ENCODE peak calls at places on chromosomes 4 and X, in eight cellular contexts. One of them, this sample, is unnamed.

GRCh38 chr4:142551513-142552280 is 294.4 kb downstream of the INPP4B start:
- DNase-seq in HFFc6: no peak
- DNase-seq in RPMI7951: no peak
- DNase-seq in left cardiac atrium: no peak
- DNase-seq in fibroblast of mammary gland: no peak
- DNase-seq in lung microvascular endothelial cell: no peak
- DNase-seq in CD8-positive, alpha-beta T cell: no peak
- DNase-seq in CD4-positive, CD25-positive, alpha-beta regulatory T cell: no peak
- DNase-seq in this sample: no peak

GRCh38 chr4:4524364-4524763 is 17.5 kb downstream of the STX18 start:
- DNase-seq in HFFc6: no peak
- DNase-seq in CD8-positive, alpha-beta T cell: peak
- DNase-seq in RPMI7951: peak
- DNase-seq in left cardiac atrium: no peak
- DNase-seq in fibroblast of mammary gland: no peak
- DNase-seq in CD4-positive, CD25-positive, alpha-beta regulatory T cell: peak
- DNase-seq in lung microvascular endothelial cell: no peak
- DNase-seq in this sample: peak

GRCh38 chrX:23907106-23907495 is 637 bp downstream of the APOO start:
- DNase-seq in CD8-positive, alpha-beta T cell: no peak
- DNase-seq in CD4-positive, CD25-positive, alpha-beta regulatory T cell: no peak
- DNase-seq in lung microvascular endothelial cell: no peak
- DNase-seq in fibroblast of mammary gland: no peak
- DNase-seq in RPMI7951: no peak
- DNase-seq in left cardiac atrium: no peak
- DNase-seq in HFFc6: no peak
- DNase-seq in this sample: no peak

GRCh38 chrX:20418379-20418778 is 151.7 kb upstream of the RPS6KA3 start:
- DNase-seq in RPMI7951: no peak
- DNase-seq in fibroblast of mammary gland: no peak
- DNase-seq in lung microvascular endothelial cell: no peak
- DNase-seq in left cardiac atrium: no peak
- DNase-seq in CD4-positive, CD25-positive, alpha-beta regulatory T cell: peak
- DNase-seq in CD8-positive, alpha-beta T cell: no peak
- DNase-seq in HFFc6: no peak
- DNase-seq in this sample: no peak

GRCh38 chr4:78645853-78646757 is 94.5 kb downstream of the ANXA3 start:
- DNase-seq in CD4-positive, CD25-positive, alpha-beta regulatory T cell: no peak
- DNase-seq in left cardiac atrium: peak
- DNase-seq in HFFc6: peak
- DNase-seq in lung microvascular endothelial cell: peak
- DNase-seq in fibroblast of mammary gland: peak
- DNase-seq in CD8-positive, alpha-beta T cell: no peak
- DNase-seq in RPMI7951: peak
- DNase-seq in this sample: no peak

GRCh38 chr4:106414366-106414765 is 45.8 kb upstream of the GIMD1 start:
- DNase-seq in CD8-positive, alpha-beta T cell: no peak
- DNase-seq in RPMI7951: no peak
- DNase-seq in fibroblast of mammary gland: no peak
- DNase-seq in CD4-positive, CD25-positive, alpha-beta regulatory T cell: no peak
- DNase-seq in left cardiac atrium: no peak
- DNase-seq in lung microvascular endothelial cell: no peak
- DNase-seq in HFFc6: no peak
- DNase-seq in this sample: no peak

GRCh38 chrX:50920132-50920531 is 9.6 kb downstream of the BMP15 start:
- DNase-seq in fibroblast of mammary gland: peak
- DNase-seq in HFFc6: no peak
- DNase-seq in CD4-positive, CD25-positive, alpha-beta regulatory T cell: no peak
- DNase-seq in lung microvascular endothelial cell: peak
- DNase-seq in CD8-positive, alpha-beta T cell: no peak
- DNase-seq in RPMI7951: no peak
- DNase-seq in left cardiac atrium: no peak
- DNase-seq in this sample: no peak

GRCh38 chrX:47637546-47638195 is 7.9 kb upstream of the CFP start:
- DNase-seq in lung microvascular endothelial cell: peak
- DNase-seq in RPMI7951: no peak
- DNase-seq in left cardiac atrium: peak
- DNase-seq in CD4-positive, CD25-positive, alpha-beta regulatory T cell: peak
- DNase-seq in HFFc6: no peak
- DNase-seq in fibroblast of mammary gland: no peak
- DNase-seq in CD8-positive, alpha-beta T cell: no peak
- DNase-seq in this sample: no peak

GRCh38 chr4:5409237-5409636 is 299.1 kb downstream of the EVC2 start:
- DNase-seq in HFFc6: no peak
- DNase-seq in lung microvascular endothelial cell: no peak
- DNase-seq in CD4-positive, CD25-positive, alpha-beta regulatory T cell: no peak
- DNase-seq in RPMI7951: no peak
- DNase-seq in fibroblast of mammary gland: peak
- DNase-seq in left cardiac atrium: no peak
- DNase-seq in CD8-positive, alpha-beta T cell: no peak
- DNase-seq in this sample: no peak

GRCh38 chr4:63728480-63729177 is 680.6 kb downstream of the TECRL start:
- DNase-seq in CD8-positive, alpha-beta T cell: no peak
- DNase-seq in HFFc6: no peak
- DNase-seq in fibroblast of mammary gland: no peak
- DNase-seq in CD4-positive, CD25-positive, alpha-beta regulatory T cell: no peak
- DNase-seq in RPMI7951: no peak
- DNase-seq in lung microvascular endothelial cell: no peak
- DNase-seq in left cardiac atrium: no peak
- DNase-seq in this sample: no peak

GRCh38 chr4:78584863-78585576 is 33.5 kb downstream of the ANXA3 start:
- DNase-seq in CD4-positive, CD25-positive, alpha-beta regulatory T cell: no peak
- DNase-seq in RPMI7951: no peak
- DNase-seq in fibroblast of mammary gland: peak
- DNase-seq in CD8-positive, alpha-beta T cell: no peak
- DNase-seq in lung microvascular endothelial cell: no peak
- DNase-seq in HFFc6: peak
- DNase-seq in left cardiac atrium: no peak
- DNase-seq in this sample: no peak

GRCh38 chr4:82792912-82793649 is 5.5 kb downstream of the SCD5 start:
- DNase-seq in CD4-positive, CD25-positive, alpha-beta regulatory T cell: no peak
- DNase-seq in fibroblast of mammary gland: no peak
- DNase-seq in RPMI7951: no peak
- DNase-seq in left cardiac atrium: no peak
- DNase-seq in lung microvascular endothelial cell: no peak
- DNase-seq in HFFc6: peak
- DNase-seq in CD8-positive, alpha-beta T cell: no peak
- DNase-seq in this sample: no peak

GRCh38 chrX:119145241-119145653 is 17.6 kb upstream of the KIAA1210 start:
- DNase-seq in HFFc6: no peak
- DNase-seq in lung microvascular endothelial cell: peak
- DNase-seq in CD8-positive, alpha-beta T cell: no peak
- DNase-seq in CD4-positive, CD25-positive, alpha-beta regulatory T cell: peak
- DNase-seq in left cardiac atrium: no peak
- DNase-seq in RPMI7951: no peak
- DNase-seq in fibroblast of mammary gland: peak
- DNase-seq in this sample: no peak

GRCh38 chrX:456146-456545 is 69.4 kb upstream of the PPP2R3B start:
- DNase-seq in CD8-positive, alpha-beta T cell: no peak
- DNase-seq in fibroblast of mammary gland: no peak
- DNase-seq in RPMI7951: no peak
- DNase-seq in CD4-positive, CD25-positive, alpha-beta regulatory T cell: no peak
- DNase-seq in lung microvascular endothelial cell: no peak
- DNase-seq in left cardiac atrium: no peak
- DNase-seq in HFFc6: no peak
- DNase-seq in this sample: no peak

GRCh38 chrX:40165861-40166260 is 68.1 kb upstream of the BCOR start:
- DNase-seq in fibroblast of mammary gland: no peak
- DNase-seq in lung microvascular endothelial cell: no peak
- DNase-seq in RPMI7951: no peak
- DNase-seq in left cardiac atrium: no peak
- DNase-seq in HFFc6: no peak
- DNase-seq in CD4-positive, CD25-positive, alpha-beta regulatory T cell: no peak
- DNase-seq in CD8-positive, alpha-beta T cell: no peak
- DNase-seq in this sample: no peak

GRCh38 chr4:8038702-8039251 is 99.1 kb upstream of the AFAP1 start:
- DNase-seq in fibroblast of mammary gland: no peak
- DNase-seq in lung microvascular endothelial cell: no peak
- DNase-seq in CD8-positive, alpha-beta T cell: no peak
- DNase-seq in HFFc6: no peak
- DNase-seq in left cardiac atrium: no peak
- DNase-seq in RPMI7951: no peak
- DNase-seq in CD4-positive, CD25-positive, alpha-beta regulatory T cell: no peak
- DNase-seq in this sample: no peak

GRCh38 chr4:81152839-81153713 is 61.9 kb downstream of the PRKG2 start:
- DNase-seq in fibroblast of mammary gland: no peak
- DNase-seq in CD8-positive, alpha-beta T cell: no peak
- DNase-seq in left cardiac atrium: no peak
- DNase-seq in RPMI7951: no peak
- DNase-seq in CD4-positive, CD25-positive, alpha-beta regulatory T cell: no peak
- DNase-seq in HFFc6: no peak
- DNase-seq in lung microvascular endothelial cell: no peak
- DNase-seq in this sample: no peak

GRCh38 chr4:33714971-33715370 is 2529.3 kb downstream of the ARAP2 start:
- DNase-seq in lung microvascular endothelial cell: no peak
- DNase-seq in left cardiac atrium: no peak
- DNase-seq in HFFc6: no peak
- DNase-seq in CD4-positive, CD25-positive, alpha-beta regulatory T cell: no peak
- DNase-seq in CD8-positive, alpha-beta T cell: no peak
- DNase-seq in RPMI7951: no peak
- DNase-seq in fibroblast of mammary gland: no peak
- DNase-seq in this sample: no peak

GRCh38 chr4:3107271-3108185 is 33.0 kb downstream of the HTT start:
- DNase-seq in CD4-positive, CD25-positive, alpha-beta regulatory T cell: no peak
- DNase-seq in RPMI7951: no peak
- DNase-seq in HFFc6: peak
- DNase-seq in fibroblast of mammary gland: peak
- DNase-seq in CD8-positive, alpha-beta T cell: no peak
- DNase-seq in lung microvascular endothelial cell: peak
- DNase-seq in left cardiac atrium: no peak
- DNase-seq in this sample: no peak

GRCh38 chr4:7813674-7814073 is 126.0 kb downstream of the AFAP1 start:
- DNase-seq in fibroblast of mammary gland: peak
- DNase-seq in lung microvascular endothelial cell: no peak
- DNase-seq in HFFc6: peak
- DNase-seq in left cardiac atrium: no peak
- DNase-seq in CD8-positive, alpha-beta T cell: no peak
- DNase-seq in RPMI7951: peak
- DNase-seq in CD4-positive, CD25-positive, alpha-beta regulatory T cell: no peak
- DNase-seq in this sample: no peak

GRCh38 chr4:139975830-139976272 is 178.1 kb downstream of the MAML3 start:
- DNase-seq in left cardiac atrium: no peak
- DNase-seq in CD8-positive, alpha-beta T cell: no peak
- DNase-seq in fibroblast of mammary gland: peak
- DNase-seq in HFFc6: no peak
- DNase-seq in CD4-positive, CD25-positive, alpha-beta regulatory T cell: no peak
- DNase-seq in RPMI7951: peak
- DNase-seq in lung microvascular endothelial cell: peak
- DNase-seq in this sample: no peak

GRCh38 chrX:146863566-146863965 is 49.0 kb upstream of the CXorf51A start:
- DNase-seq in fibroblast of mammary gland: peak
- DNase-seq in HFFc6: no peak
- DNase-seq in RPMI7951: peak
- DNase-seq in CD4-positive, CD25-positive, alpha-beta regulatory T cell: peak
- DNase-seq in left cardiac atrium: no peak
- DNase-seq in CD8-positive, alpha-beta T cell: no peak
- DNase-seq in lung microvascular endothelial cell: no peak
- DNase-seq in this sample: no peak

GRCh38 chr4:173318648-173319211 is 15.4 kb downstream of the HMGB2 start:
- DNase-seq in CD8-positive, alpha-beta T cell: no peak
- DNase-seq in HFFc6: peak
- DNase-seq in fibroblast of mammary gland: peak
- DNase-seq in lung microvascular endothelial cell: peak
- DNase-seq in CD4-positive, CD25-positive, alpha-beta regulatory T cell: peak
- DNase-seq in RPMI7951: peak
- DNase-seq in left cardiac atrium: no peak
- DNase-seq in this sample: peak

GRCh38 chr4:176277162-176277904 is 8.3 kb upstream of the ASB5 start:
- DNase-seq in CD8-positive, alpha-beta T cell: no peak
- DNase-seq in HFFc6: peak
- DNase-seq in lung microvascular endothelial cell: peak
- DNase-seq in left cardiac atrium: peak
- DNase-seq in fibroblast of mammary gland: peak
- DNase-seq in RPMI7951: peak
- DNase-seq in CD4-positive, CD25-positive, alpha-beta regulatory T cell: peak
- DNase-seq in this sample: no peak